ENCODE peak calls at places on chromosomes 16 and 17, in four cellular contexts. S, U, Q and K are unnamed samples.

GRCh38 chr16:10156111-10156510 is 26.1 kb downstream of the GRIN2A start:
- DNase-seq in U (no peak), Q (no peak), S (no peak), K (no peak)

GRCh38 chr17:59257101-59257500 is 36.8 kb downstream of the GDPD1 start:
- DNase-seq in Q (no peak), U (no peak), S (no peak), K (no peak)

GRCh38 chr17:700504-701094 is 14.0 kb downstream of the VPS53 start:
- DNase-seq in Q (no peak), U (no peak), S (peak; percentile 73), K (no peak)

GRCh38 chr16:84218961-84219360 is 20.9 kb downstream of the KCNG4 start:
- DNase-seq in U (no peak), Q (no peak), S (no peak), K (no peak)

GRCh38 chr16:23673971-23674614 is 4.6 kb upstream of the PLK1 start:
- DNase-seq in U (no peak), S (no peak), Q (no peak), K (no peak)

GRCh38 chr17:13182854-13183253 is 165.0 kb upstream of the ELAC2 start:
- DNase-seq in Q (no peak), U (no peak), S (no peak), K (no peak)

GRCh38 chr16:89346869-89347268 is 129.4 kb downstream of the ZNF778 start:
- DNase-seq in S (no peak), Q (no peak), U (no peak), K (no peak)

GRCh38 chr17:27158390-27158789 is 135.5 kb upstream of the WSB1 start:
- DNase-seq in S (no peak), U (no peak), Q (no peak), K (no peak)

GRCh38 chr16:50368410-50369132 is at the start of gene BRD7:
- DNase-seq in Q (peak; percentile 65), U (no peak), S (peak; percentile 53), K (peak; percentile 72)
- TF ChIP-seq CTCF in Q (no peak), U (no peak), S (peak; percentile 69), K (peak; percentile 62)

GRCh38 chr17:19410875-19411291 is at the start of gene RNF112:
- DNase-seq in S (no peak), U (no peak), Q (no peak), K (no peak)
- TF ChIP-seq CTCF in S (no peak), U (peak; percentile 39), Q (no peak), K (no peak)

GRCh38 chr16:2148714-2149629 is 547 bp downstream of the RAB26 start:
- DNase-seq in U (no peak), Q (peak; percentile 58), S (peak; percentile 62), K (no peak)
- TF ChIP-seq CTCF in U (no peak), Q (peak; percentile 37), S (peak; percentile 6), K (peak; percentile 31)

DNA sequence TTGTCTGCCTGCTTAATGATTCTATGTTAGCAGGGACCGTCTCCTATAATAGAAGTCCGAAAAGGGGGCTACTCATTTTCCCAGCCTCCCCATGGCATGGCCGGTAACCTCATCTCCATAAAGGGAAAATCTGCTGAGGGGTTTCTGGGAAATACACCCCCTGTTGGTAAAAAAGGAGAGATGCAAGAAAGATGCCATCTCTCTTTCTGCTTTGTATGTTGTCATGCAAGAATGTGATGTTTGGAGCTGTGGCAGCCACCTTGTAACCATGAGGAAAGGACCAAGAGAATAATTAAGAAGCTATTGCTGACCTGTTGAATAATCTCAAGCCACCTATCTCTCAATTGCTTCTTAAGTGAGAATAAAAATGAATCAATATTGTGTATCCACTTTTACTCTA is 94.8 kb upstream of the XYLT1 start:
- DNase-seq in U (no peak), Q (no peak), S (no peak), K (no peak)
- TF ChIP-seq CTCF in U (no peak), Q (peak; percentile 25), S (no peak), K (peak; percentile 23)

GRCh38 chr16:30829130-30830071 is 42.4 kb upstream of the ZNF629 start:
- DNase-seq in Q (no peak), S (peak; percentile 34), U (no peak), K (no peak)
- TF ChIP-seq CTCF in Q (no peak), S (no peak), U (no peak), K (peak; percentile 21)

GRCh38 chr17:8187517-8188407 is 2.2 kb downstream of the BORCS6 start:
- DNase-seq in Q (peak; percentile 96), U (peak; percentile 62), S (peak; percentile 97), K (peak; percentile 93)
- TF ChIP-seq CTCF in Q (no peak), U (no peak), S (no peak), K (no peak)

DNA sequence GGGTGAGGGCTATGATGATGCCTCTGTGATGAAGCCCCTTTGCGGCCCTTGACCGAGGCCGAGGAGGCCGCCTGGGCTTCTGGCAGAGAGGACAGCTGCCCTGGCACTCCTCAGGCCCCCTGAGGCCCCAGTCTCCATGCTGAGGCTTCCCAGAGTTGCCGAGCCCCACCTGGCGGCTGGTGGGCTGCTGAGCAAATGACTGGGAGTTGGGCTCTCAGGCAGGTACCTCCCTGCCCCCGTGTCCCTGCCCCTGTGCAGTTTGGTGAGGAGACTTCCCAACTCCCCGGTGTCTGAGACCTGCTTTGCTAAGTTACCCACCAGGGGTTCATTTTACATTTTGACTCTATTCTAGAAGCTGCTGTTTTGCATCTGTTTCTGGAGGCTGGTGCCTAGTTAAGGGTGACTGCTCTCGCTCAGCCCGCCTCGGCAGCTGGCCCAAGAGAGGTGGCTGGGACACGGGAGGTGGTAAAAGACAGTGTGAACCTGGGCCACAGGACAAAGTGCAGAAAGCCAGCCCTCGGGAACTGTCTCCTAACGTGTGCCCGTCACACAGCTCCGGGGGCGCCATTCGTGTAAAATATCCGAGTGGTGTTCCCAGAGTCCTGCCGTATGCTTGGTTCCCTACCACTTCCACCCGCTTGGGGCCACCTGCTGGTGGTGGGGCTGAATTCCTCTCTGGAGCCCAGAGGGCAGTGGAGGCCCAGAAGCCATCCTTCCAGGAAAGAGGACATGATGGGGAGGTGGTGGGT is 134.5 kb downstream of the RAB11FIP4 start:
- DNase-seq in U (no peak), S (peak; percentile 89), Q (no peak), K (peak; percentile 26)
- TF ChIP-seq CTCF in U (no peak), S (peak; percentile 38), Q (no peak), K (peak; percentile 40)

DNA sequence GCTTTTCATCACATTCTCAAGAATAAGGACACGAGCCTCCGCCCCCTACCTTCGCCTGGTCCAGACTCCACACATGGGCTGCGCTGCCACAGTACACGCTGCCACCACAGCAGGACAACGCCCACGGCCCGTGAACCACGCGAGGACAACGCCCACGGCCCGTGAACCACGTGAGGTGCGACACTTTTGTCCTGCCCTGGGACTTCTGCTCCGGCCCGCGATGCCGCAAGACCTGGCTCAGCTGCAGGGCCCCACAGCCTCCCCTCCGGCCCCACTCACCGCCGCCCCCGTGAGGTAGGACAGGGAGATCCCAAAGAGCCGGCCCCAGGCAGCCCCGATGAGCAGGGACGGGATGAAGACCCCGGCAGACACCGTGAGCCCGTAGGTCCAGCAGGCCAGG is 5.9 kb upstream of the CCDC154 start:
- DNase-seq in U (no peak), S (no peak), Q (no peak), K (no peak)
- TF ChIP-seq CTCF in U (no peak), S (no peak), Q (no peak), K (no peak)

GRCh38 chr17:71234349-71234748 is 886.5 kb upstream of the SOX9 start:
- DNase-seq in Q (no peak), S (no peak), U (no peak), K (no peak)

GRCh38 chr17:71232801-71233559 is 887.8 kb upstream of the SOX9 start:
- DNase-seq in U (no peak), S (no peak), Q (no peak), K (no peak)

DNA sequence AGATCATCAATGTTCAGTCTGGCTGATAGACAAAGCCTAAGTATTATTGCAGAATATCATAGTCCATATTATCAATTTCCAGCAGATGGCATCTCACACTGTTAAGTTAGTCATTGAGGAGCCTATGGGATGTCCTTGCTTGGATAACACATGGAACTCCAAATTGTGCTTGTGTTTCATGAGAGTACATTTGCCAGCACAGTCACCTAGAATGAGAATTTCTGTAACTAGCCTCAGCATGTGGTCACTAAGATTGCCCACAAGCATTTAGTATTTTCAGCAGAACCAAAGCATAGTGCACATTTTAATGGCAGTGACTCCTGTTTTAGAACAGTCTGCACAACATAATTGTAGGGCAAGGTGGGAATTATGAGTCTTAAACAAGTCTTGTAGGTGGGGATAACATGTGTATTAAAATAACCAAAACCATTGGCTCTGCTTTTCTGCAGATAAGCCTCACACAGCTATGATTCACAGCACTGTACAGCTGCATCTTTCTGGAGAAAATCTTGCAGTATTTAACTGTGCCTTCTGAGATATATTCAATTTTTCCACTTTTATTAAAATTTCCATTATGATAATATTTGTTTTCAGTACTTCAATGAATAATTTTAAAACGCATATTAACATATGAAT is 882.8 kb upstream of the SOX9 start:
- DNase-seq in S (peak; percentile 6), Q (no peak), U (no peak), K (no peak)
- TF ChIP-seq CTCF in S (peak; percentile 43), Q (no peak), U (no peak), K (no peak)

DNA sequence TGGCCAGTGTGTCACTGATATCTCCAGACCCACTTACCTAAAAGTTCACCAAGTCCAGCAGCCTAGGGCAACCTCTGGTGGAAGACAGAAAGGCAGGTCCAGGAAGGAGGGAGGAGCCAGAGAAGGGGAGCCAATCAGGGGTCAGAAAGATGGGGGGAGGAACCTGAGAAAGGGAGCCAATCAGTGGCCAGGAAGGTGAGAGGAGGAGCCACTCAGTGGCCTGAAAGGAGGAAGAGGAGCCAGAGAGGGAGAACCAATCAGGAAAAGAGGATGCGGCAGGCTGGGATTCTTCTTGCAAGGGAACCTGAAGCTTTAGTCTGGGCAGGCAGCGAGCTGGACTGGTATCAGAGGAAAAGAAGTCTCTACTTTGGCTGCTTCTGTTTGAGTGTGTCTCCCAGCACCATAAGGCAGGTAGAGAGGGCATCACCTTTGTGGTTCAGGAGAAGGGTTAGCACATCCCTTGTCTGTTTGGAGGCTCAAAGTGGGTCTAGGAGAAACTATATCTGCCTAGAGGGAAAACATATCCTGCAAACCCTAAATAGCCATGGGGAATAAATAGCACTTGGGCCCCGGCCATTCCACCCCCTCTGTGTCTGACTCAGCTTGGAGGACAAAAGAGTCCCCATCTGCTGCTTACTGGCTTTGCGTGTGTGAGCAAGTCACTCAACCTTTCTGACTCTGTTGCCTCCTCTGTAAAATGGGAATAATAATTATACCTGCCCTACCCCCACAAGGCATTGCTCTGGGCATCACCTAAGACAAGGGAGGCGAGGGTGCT is 43.4 kb upstream of the CRHR1 start:
- DNase-seq in Q (peak; percentile 55), S (peak; percentile 77), U (no peak), K (peak; percentile 46)
- TF ChIP-seq CTCF in Q (no peak), S (no peak), U (no peak), K (no peak)